ENCODE peak calls at places on chromosomes 11 and 22, in seven cellular contexts. F, T, M, C, J, K and Z are unnamed samples.

GRCh38 chr22:46457502-46458488 is 79.6 kb downstream of the CELSR1 start:
- DNase-seq in F (peak; percentile 49), T (no peak), M (no peak), C (no peak), J (no peak), K (no peak), Z (no peak)

GRCh38 chr11:57323503-57324153 is 1.1 kb downstream of the TNKS1BP1 start:
- DNase-seq in F (no peak), T (no peak), M (no peak), C (no peak), J (no peak), K (no peak), Z (no peak)

GRCh38 chr11:46270707-46271106 is 6.8 kb upstream of the CREB3L1 start:
- DNase-seq in F (no peak), T (no peak), M (no peak), C (peak; percentile 76), J (peak; percentile 66), K (no peak), Z (peak; percentile 66)

GRCh38 chr22:36022162-36022561 is 6.5 kb downstream of the RBFOX2 start:
- DNase-seq in F (no peak), T (no peak), M (no peak), C (no peak), J (no peak), K (no peak), Z (no peak)

GRCh38 chr11:129698212-129698611 is 117.4 kb upstream of the TMEM45B start:
- DNase-seq in F (no peak), T (no peak), M (no peak), C (no peak), J (peak; percentile 3), K (no peak), Z (no peak)

GRCh38 chr22:49999063-49999900 is 13.3 kb downstream of the IL17REL start:
- DNase-seq in F (peak; percentile 81), T (no peak), M (no peak), C (peak; percentile 44), J (no peak), K (no peak), Z (peak; percentile 74)

GRCh38 chr11:99020324-99021225 is at the start of gene CNTN5:
- DNase-seq in F (peak; percentile 85), T (peak; percentile 6), M (peak; percentile 26), C (peak; percentile 9), J (peak; percentile 25), K (peak; percentile 10), Z (peak; percentile 11)

GRCh38 chr22:24091551-24092420 is 80.7 kb downstream of the CABIN1 start:
- DNase-seq in F (no peak), T (no peak), M (no peak), C (no peak), J (no peak), K (peak; percentile 71), Z (no peak)

GRCh38 chr11:107092667-107093066 is 74.4 kb upstream of the GUCY1A2 start:
- DNase-seq in F (no peak), T (no peak), M (no peak), C (no peak), J (no peak), K (no peak), Z (no peak)

GRCh38 chr11:101618691-101619090 is 34.9 kb upstream of the TRPC6 start:
- DNase-seq in F (no peak), T (no peak), M (no peak), C (no peak), J (no peak), K (no peak), Z (no peak)

GRCh38 chr11:68651208-68651984 is 32.9 kb upstream of the GAL start:
- DNase-seq in F (no peak), T (no peak), M (no peak), C (no peak), J (no peak), K (no peak), Z (no peak)

GRCh38 chr11:108117746-108118371 is 3.5 kb upstream of the ACAT1 start:
- DNase-seq in F (no peak), T (no peak), M (no peak), C (peak; percentile 62), J (peak; percentile 52), K (no peak), Z (peak; percentile 48)

GRCh38 chr11:17508816-17509215 is 32.2 kb upstream of the ABCC8 start:
- DNase-seq in F (no peak), T (no peak), M (no peak), C (no peak), J (no peak), K (no peak), Z (no peak)

GRCh38 chr11:119315139-119316016 is 1.6 kb downstream of the MCAM start:
- DNase-seq in F (peak; percentile 46), T (no peak), M (peak; percentile 35), C (peak; percentile 57), J (peak; percentile 68), K (peak; percentile 61), Z (peak; percentile 73)

GRCh38 chr11:70481625-70482528 is 83.5 kb downstream of the CTTN start:
- DNase-seq in F (no peak), T (no peak), M (peak; percentile 74), C (no peak), J (no peak), K (peak; percentile 46), Z (no peak)

GRCh38 chr11:95301497-95301896 is 70.5 kb upstream of the SESN3 start:
- DNase-seq in F (no peak), T (no peak), M (no peak), C (no peak), J (no peak), K (no peak), Z (no peak)

GRCh38 chr11:132430352-132431091 is 1060.1 kb downstream of the NTM start:
- DNase-seq in F (peak; percentile 56), T (no peak), M (no peak), C (no peak), J (no peak), K (no peak), Z (no peak)

GRCh38 chr11:115605397-115606222 is 101.4 kb upstream of the CADM1 start:
- DNase-seq in F (no peak), T (no peak), M (no peak), C (no peak), J (no peak), K (no peak), Z (no peak)

GRCh38 chr11:116916872-116917271 is 79.5 kb upstream of the APOA1 start:
- DNase-seq in F (no peak), T (no peak), M (no peak), C (no peak), J (no peak), K (no peak), Z (no peak)

GRCh38 chr11:57092028-57092698 is 89.6 kb upstream of the LRRC55 start:
- DNase-seq in F (no peak), T (no peak), M (no peak), C (no peak), J (no peak), K (no peak), Z (no peak)

GRCh38 chr11:614583-615452 is 932 bp downstream of the IRF7 start:
- DNase-seq in F (no peak), T (no peak), M (peak; percentile 75), C (no peak), J (no peak), K (no peak), Z (no peak)

GRCh38 chr22:22745225-22746060 is 101.0 kb downstream of the GGTLC2 start:
- DNase-seq in F (peak; percentile 52), T (no peak), M (no peak), C (peak; percentile 57), J (peak; percentile 39), K (no peak), Z (peak; percentile 46)

GRCh38 chr11:47979378-47980092 is 824 bp upstream of the PTPRJ start:
- DNase-seq in F (peak; percentile 35), T (no peak), M (no peak), C (no peak), J (no peak), K (no peak), Z (peak; percentile 46)

DNA sequence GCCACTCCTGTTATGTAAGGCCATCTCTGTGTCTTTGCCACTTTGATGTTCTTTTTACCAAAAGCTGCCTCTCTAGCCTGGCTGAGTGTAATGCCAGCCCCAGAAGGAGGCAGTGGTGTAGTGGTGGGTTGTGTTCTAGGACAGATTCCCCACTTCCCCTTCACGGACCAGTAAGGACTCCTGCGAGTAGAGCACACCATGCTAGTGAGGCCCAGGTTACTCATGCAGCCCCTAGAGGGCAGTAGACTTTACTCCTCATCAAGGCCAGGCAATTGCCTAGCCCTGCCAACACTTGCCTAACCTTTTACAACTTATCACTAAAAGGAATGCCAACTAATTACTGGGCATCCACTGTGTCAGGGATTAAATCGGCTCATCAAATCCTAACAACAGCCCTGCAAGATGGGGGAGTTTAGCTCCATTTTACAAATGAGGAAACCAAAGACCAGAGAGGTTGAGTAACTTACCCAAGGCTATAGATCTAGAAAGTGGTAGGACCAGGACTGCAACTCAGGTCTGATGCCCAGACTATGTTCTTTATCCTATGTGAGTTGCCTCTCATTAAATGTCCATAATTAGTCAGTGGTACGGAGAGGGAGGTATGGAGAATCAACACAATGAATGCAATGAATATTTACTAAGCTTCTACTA is 75.3 kb downstream of the APIP start:
- DNase-seq in F (no peak), T (no peak), M (no peak), C (peak; percentile 73), J (peak; percentile 39), K (no peak), Z (peak; percentile 51)
- TF ChIP-seq CTCF in F (peak; percentile 21), T (no peak), M (peak; percentile 41), C (peak; percentile 76), J (peak; percentile 78), K (peak; percentile 50), Z (peak; percentile 60)

DNA sequence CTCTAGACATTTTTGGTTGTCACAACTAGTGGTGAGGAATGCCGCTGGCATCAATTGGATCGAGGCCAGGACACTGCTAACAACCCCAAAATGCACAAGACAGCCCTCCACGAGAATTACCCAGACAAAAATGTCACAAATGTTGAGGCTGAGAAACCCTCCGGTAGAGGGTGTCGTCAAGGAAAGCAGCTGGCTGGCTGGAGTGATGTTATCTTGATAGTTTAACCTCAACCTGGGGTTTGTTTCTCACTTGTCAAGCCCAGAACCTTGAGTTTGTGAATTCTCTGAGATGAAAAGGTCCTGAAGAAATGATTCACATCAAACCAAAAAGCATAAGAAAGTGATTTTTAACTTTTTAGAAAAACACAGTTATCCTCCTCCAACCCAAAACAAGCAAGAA is 21.1 kb upstream of the TMPRSS13 start:
- DNase-seq in F (no peak), T (no peak), M (no peak), C (no peak), J (peak; percentile 58), K (no peak), Z (peak; percentile 56)
- TF ChIP-seq CTCF in F (no peak), T (peak; percentile 14), M (no peak), C (peak; percentile 20), J (peak; percentile 60), K (peak; percentile 26), Z (peak; percentile 16)

GRCh38 chr11:125887373-125888324 is at the start of gene HYLS1:
- DNase-seq in F (peak; percentile 78), T (peak; percentile 87), M (peak; percentile 95), C (peak; percentile 99), J (peak; percentile 94), K (peak; percentile 93), Z (peak; percentile 93)
- TF ChIP-seq CTCF in F (peak; percentile 5), T (peak; percentile 37), M (peak; percentile 21), C (peak; percentile 18), J (no peak), K (peak; percentile 55), Z (no peak)

GRCh38 chr11:29161216-29161615 is 855.6 kb downstream of the KCNA4 start:
- DNase-seq in F (no peak), T (no peak), M (no peak), C (no peak), J (no peak), K (no peak), Z (no peak)

GRCh38 chr11:29162490-29162889 is 854.3 kb downstream of the KCNA4 start:
- DNase-seq in F (no peak), T (no peak), M (no peak), C (no peak), J (no peak), K (no peak), Z (no peak)

GRCh38 chr11:29159552-29160465 is 857.0 kb downstream of the KCNA4 start:
- DNase-seq in F (peak; percentile 50), T (no peak), M (no peak), C (peak; percentile 47), J (no peak), K (no peak), Z (peak; percentile 24)
- TF ChIP-seq CTCF in F (peak; percentile 70), T (no peak), M (no peak), C (peak; percentile 45), J (peak; percentile 61), K (peak; percentile 45), Z (peak; percentile 51)